ENCODE peak calls at places on chromosomes 7 and 10, in nine cellular contexts. L is effector CD4-positive, alpha-beta T cell; P is left ventricle myocardium superior; J is NCI-H1930; D is MCF 10A; R is NCI-H2081 treated with DMSO at 0.1 percent for 48 hours; C is T-helper 9 cell; I is Daoy; A is Jurkat, Clone E6-1. S is an unnamed sample.

GRCh38 chr7:73830872-73831655 is at the start of gene CLDN4:
- DNase-seq in L (no peak), P (no peak), J (no peak), D (no peak), R (no peak), C (no peak), I (no peak), A (no peak), S (peak; percentile 23)

GRCh38 chr7:143040209-143040710 is 11.9 kb upstream of the OR6V1 start:
- DNase-seq in L (no peak), P (no peak), J (no peak), D (no peak), R (no peak), C (no peak), I (no peak), A (no peak), S (peak; percentile 30)

GRCh38 chr7:130491841-130492518 is at the start of gene MEST:
- DNase-seq in L (no peak), P (peak; percentile 31), J (no peak), D (no peak), R (no peak), C (no peak), I (peak; percentile 91), A (no peak), S (peak; percentile 13)

GRCh38 chr10:111360260-111360925 is 283.6 kb downstream of the ADRA2A start:
- DNase-seq in L (no peak), P (peak; percentile 27), J (no peak), D (peak; percentile 63), R (no peak), C (no peak), I (no peak), A (peak; percentile 16), S (peak; percentile 37)

GRCh38 chr10:116470071-116470470 is 42.4 kb downstream of the PNLIPRP3 start:
- DNase-seq in L (no peak), P (no peak), J (no peak), D (no peak), R (no peak), C (no peak), I (peak; percentile 32), A (no peak), S (peak; percentile 1)

GRCh38 chr7:98872328-98872924 is 2.6 kb upstream of the TMEM130 start:
- DNase-seq in L (no peak), P (no peak), J (no peak), D (peak; percentile 46), R (no peak), C (no peak), I (no peak), A (peak; percentile 57), S (peak; percentile 41)

GRCh38 chr7:37352974-37353948 is 95.4 kb downstream of the ELMO1 start:
- DNase-seq in L (peak; percentile 67), P (peak; percentile 35), J (no peak), D (peak; percentile 6), R (no peak), C (peak; percentile 51), I (peak; percentile 24), A (peak; percentile 88), S (no peak)

GRCh38 chr7:5094641-5095040 is 49.0 kb downstream of the RBAK start:
- DNase-seq in L (no peak), P (no peak), J (no peak), D (no peak), R (peak; percentile 11), C (no peak), I (no peak), A (no peak), S (no peak)

GRCh38 chr10:7157091-7157490 is 253.7 kb downstream of the SFMBT2 start:
- DNase-seq in L (no peak), P (no peak), J (no peak), D (no peak), R (no peak), C (no peak), I (no peak), A (no peak), S (no peak)

GRCh38 chr7:14023838-14024237 is 34.4 kb upstream of the ETV1 start:
- DNase-seq in L (no peak), P (no peak), J (no peak), D (no peak), R (no peak), C (no peak), I (no peak), A (no peak), S (no peak)

GRCh38 chr7:32161708-32162107 is 91.5 kb upstream of the PDE1C start:
- DNase-seq in L (no peak), P (no peak), J (no peak), D (peak; percentile 29), R (no peak), C (no peak), I (peak; percentile 67), A (no peak), S (peak; percentile 98)

GRCh38 chr10:128952856-128953255 is 514.2 kb upstream of the MGMT start:
- DNase-seq in L (no peak), P (no peak), J (no peak), D (no peak), R (no peak), C (no peak), I (no peak), A (peak; percentile 14), S (no peak)